ENCODE peak calls at places on chromosomes 16 and 17, in nine cellular contexts. Z, S, U, V, Y, K, F, Q and E are unnamed samples.

GRCh38 chr17:68207651-68208253 is 40.1 kb upstream of the AMZ2 start:
- DNase-seq in Y (no peak), U (no peak), F (no peak), V (no peak), S (peak; percentile 43), Z (no peak), K (peak; percentile 46), Q (no peak), E (peak; percentile 2)

GRCh38 chr17:77254961-77255741 is 114.4 kb downstream of the SEC14L1 start:
- DNase-seq in Q (peak; percentile 48), F (no peak), Z (no peak), U (peak; percentile 27), S (no peak), Y (peak; percentile 75), K (no peak), V (no peak), E (no peak)

GRCh38 chr17:16460796-16461605 is 31.0 kb downstream of the LRRC75A start:
- DNase-seq in Y (no peak), K (no peak), F (no peak), Z (no peak), S (no peak), U (no peak), V (no peak), Q (no peak), E (no peak)

GRCh38 chr16:72552675-72553074 is 380.7 kb upstream of the PMFBP1 start:
- DNase-seq in U (no peak), Z (no peak), V (no peak), Q (no peak), S (no peak), Y (no peak), F (no peak), K (no peak), E (no peak)

GRCh38 chr17:65173284-65173793 is 36.2 kb downstream of the RGS9 start:
- DNase-seq in Y (peak; percentile 63), U (no peak), Q (peak; percentile 17), K (peak; percentile 70), F (peak; percentile 17), S (peak; percentile 27), V (no peak), Z (no peak), E (no peak)

GRCh38 chr16:75044800-75045361 is 46.1 kb downstream of the ZNRF1 start:
- DNase-seq in S (peak; percentile 69), F (peak; percentile 80), U (peak; percentile 48), V (no peak), Y (peak; percentile 63), Z (no peak), Q (peak; percentile 76), K (no peak), E (peak; percentile 35)

GRCh38 chr16:82699711-82700495 is 73.1 kb downstream of the CDH13 start:
- DNase-seq in F (no peak), V (no peak), S (peak; percentile 37), K (no peak), Q (peak; percentile 41), U (no peak), Z (no peak), Y (no peak), E (no peak)

GRCh38 chr16:71895679-71896385 is 501 bp downstream of the IST1 start:
- DNase-seq in Y (peak; percentile 28), F (no peak), U (no peak), K (peak; percentile 63), S (no peak), Z (no peak), V (peak; percentile 29), Q (peak; percentile 37), E (peak; percentile 14)

GRCh38 chr16:20997147-20997546 is 96.6 kb downstream of the LYRM1 start:
- DNase-seq in U (no peak), Q (no peak), Z (peak; percentile 40), S (no peak), V (no peak), Y (no peak), K (no peak), F (no peak), E (no peak)

GRCh38 chr16:75216576-75216975 is 2.2 kb upstream of the CTRB1 start:
- DNase-seq in Y (no peak), V (no peak), S (no peak), U (no peak), K (no peak), Z (no peak), Q (no peak), F (no peak), E (no peak)

GRCh38 chr17:6346986-6347385 is 87.9 kb downstream of the AIPL1 start:
- DNase-seq in Y (no peak), U (no peak), K (no peak), V (no peak), Z (peak; percentile 61), F (no peak), S (no peak), Q (no peak), E (no peak)

GRCh38 chr17:8623591-8623990 is 6.9 kb downstream of the MYH10 start:
- DNase-seq in V (no peak), F (no peak), Y (no peak), U (no peak), Q (no peak), S (no peak), K (no peak), Z (no peak), E (no peak)

GRCh38 chr17:28693866-28694265 is 17.8 kb downstream of the PROCA1 start:
- DNase-seq in Q (no peak), U (no peak), F (no peak), Y (no peak), V (no peak), Z (no peak), K (no peak), S (peak; percentile 4), E (no peak)

GRCh38 chr17:21381076-21381706 is 5.0 kb downstream of the KCNJ12 start:
- DNase-seq in Z (no peak), V (no peak), Q (peak; percentile 53), U (no peak), S (no peak), Y (no peak), K (no peak), F (no peak), E (no peak)

DNA sequence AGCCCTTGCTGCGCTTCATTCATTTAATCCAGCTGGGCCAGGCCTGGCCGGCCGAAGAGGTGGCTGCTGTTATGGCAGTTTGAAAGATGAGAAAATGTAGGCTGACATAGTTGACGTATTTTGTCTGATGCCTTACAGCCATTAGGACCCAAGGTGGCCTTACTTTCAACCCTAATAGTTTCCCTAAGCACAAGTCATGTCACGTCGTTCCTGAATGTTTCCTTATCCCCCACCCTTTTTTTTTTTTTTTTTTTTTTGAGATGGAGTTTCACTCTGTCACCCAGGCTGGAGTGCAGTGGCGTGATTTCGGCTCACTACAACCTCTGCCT is 307 bp upstream of the GOT2 start:
- DNase-seq in Q (no peak), F (no peak), Z (no peak), V (no peak), U (no peak), S (no peak), K (no peak), Y (no peak), E (no peak)
- TF ChIP-seq CTCF in Q (no peak), F (no peak), Z (no peak), V (no peak), U (no peak), S (no peak), K (no peak), Y (no peak), E (no peak)

GRCh38 chr17:80951121-80952090 is 40.2 kb upstream of the CHMP6 start:
- DNase-seq in Q (no peak), V (no peak), K (peak; percentile 37), Z (no peak), S (peak; percentile 25), Y (no peak), F (peak; percentile 10), U (no peak), E (no peak)
- TF ChIP-seq POLR2A in Q (no peak), V (no peak), K (no peak), Z (no peak), S (no peak), Y (no peak), F (no peak), U (no peak), E (no peak)

DNA sequence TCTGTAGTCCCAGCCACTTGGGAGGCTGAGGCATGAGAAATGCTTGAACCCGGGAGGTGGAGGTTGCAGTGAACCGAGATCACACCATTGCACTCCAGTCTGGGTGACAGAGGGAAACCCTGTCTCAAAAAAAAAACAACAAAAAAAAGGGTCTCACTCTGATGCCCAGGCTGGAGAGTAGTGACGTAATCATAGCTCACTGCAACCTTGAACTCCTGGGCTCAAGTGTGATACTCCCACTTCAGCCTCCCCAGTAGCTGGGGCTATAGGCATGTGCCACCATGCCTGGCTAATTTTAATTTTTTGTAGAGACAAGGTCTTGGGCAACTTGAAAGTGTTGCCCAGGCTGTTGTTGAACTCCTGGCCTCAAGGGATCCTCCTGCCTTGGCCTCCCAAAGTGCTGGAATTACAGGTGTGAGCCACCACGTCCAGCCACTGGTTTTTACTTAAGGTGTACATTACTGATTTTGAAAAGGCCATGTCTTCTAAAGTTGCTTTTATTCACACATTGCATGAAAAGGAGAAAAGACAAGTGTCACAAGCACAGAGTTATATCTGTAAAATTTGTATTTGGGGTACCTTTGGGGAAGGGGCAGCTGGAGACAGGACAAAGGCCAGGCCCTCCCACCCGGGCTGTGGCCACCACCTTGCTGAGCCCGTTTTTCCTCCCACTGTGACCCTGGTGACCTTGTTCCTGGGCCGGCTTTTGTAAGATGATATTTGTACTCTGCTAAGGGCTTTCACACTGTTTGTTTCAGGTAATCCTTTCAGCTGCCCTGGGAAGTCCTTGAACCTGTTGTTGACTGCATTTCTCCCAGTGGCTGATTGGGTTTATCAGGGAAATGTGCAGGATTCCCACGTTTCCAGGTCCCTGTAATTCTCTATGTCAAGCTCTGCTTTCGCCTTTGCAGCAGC is 11.5 kb downstream of the GPT2 start:
- DNase-seq in Q (no peak), U (no peak), F (no peak), K (no peak), V (peak; percentile 70), Y (peak; percentile 31), Z (no peak), S (no peak), E (no peak)
- TF ChIP-seq CTCF in Q (no peak), U (no peak), F (no peak), K (no peak), V (no peak), Y (no peak), Z (no peak), S (no peak), E (no peak)

GRCh38 chr16:22328081-22328725 is 31.0 kb downstream of the POLR3E start:
- DNase-seq in K (no peak), F (no peak), Q (no peak), S (no peak), Y (no peak), V (no peak), U (no peak), Z (peak; percentile 49), E (no peak)

GRCh38 chr16:22325598-22326368 is 28.6 kb downstream of the POLR3E start:
- DNase-seq in F (peak; percentile 60), Z (peak; percentile 94), V (no peak), K (no peak), Y (no peak), S (no peak), U (no peak), Q (no peak), E (no peak)

GRCh38 chr16:22326369-22326652 is 29.1 kb downstream of the POLR3E start:
- DNase-seq in Y (no peak), S (no peak), V (no peak), U (no peak), K (no peak), Q (no peak), Z (no peak), F (no peak), E (no peak)

GRCh38 chr16:22326771-22327445 is 29.7 kb downstream of the POLR3E start:
- DNase-seq in Q (no peak), U (no peak), V (no peak), K (no peak), F (no peak), S (no peak), Z (peak; percentile 55), Y (no peak), E (no peak)

GRCh38 chr16:22327446-22327775 is 30.2 kb downstream of the POLR3E start:
- DNase-seq in Q (no peak), V (no peak), F (no peak), Y (no peak), K (no peak), U (no peak), Z (peak; percentile 52), S (no peak), E (no peak)
- TF ChIP-seq POLR2A in Q (no peak), V (no peak), F (no peak), Y (no peak), K (no peak), U (no peak), Z (no peak), S (no peak), E (no peak)